ENCODE peak calls at places on chromosomes 3 and 15, in nine cellular contexts. P is neural crest cell, Y is glutamatergic neuron, M is H9, K is lower lobe of right lung, Z is endothelial cell, I is osteoblast, C is psoas muscle, N is kidney. X is an unnamed sample.

GRCh38 chr15:91915576-91915975 is 62.1 kb downstream of the SLCO3A1 start:
- DNase-seq in P (no peak), Y (no peak), M (no peak), K (no peak), Z (no peak), I (peak), C (no peak), N (no peak), X (no peak)

GRCh38 chr3:15360786-15361493 is 28.6 kb upstream of the SH3BP5 start:
- DNase-seq in P (no peak), Y (no peak), M (no peak), K (no peak), Z (no peak), I (peak), C (no peak), N (no peak), X (peak)

GRCh38 chr15:27058939-27059338 is 88.0 kb downstream of the GABRG3 start:
- DNase-seq in P (no peak), Y (no peak), M (no peak), K (no peak), Z (no peak), I (no peak), C (no peak), N (no peak), X (no peak)

GRCh38 chr15:101597360-101597928 is 54.7 kb downstream of the TM2D3 start:
- DNase-seq in P (no peak), Y (no peak), M (no peak), K (no peak), Z (no peak), I (no peak), C (no peak), N (no peak), X (peak)

GRCh38 chr15:51801391-51801835 is 28.0 kb upstream of the TMOD3 start:
- DNase-seq in P (peak), Y (peak), M (peak), K (no peak), Z (peak), I (no peak), C (peak), N (no peak), X (peak)

GRCh38 chr3:71563827-71564226 is 19.7 kb downstream of the FOXP1 start:
- DNase-seq in P (no peak), Y (no peak), M (no peak), K (no peak), Z (no peak), I (no peak), C (no peak), N (no peak), X (no peak)

GRCh38 chr3:171774516-171774915 is 35.8 kb downstream of the PLD1 start:
- DNase-seq in P (no peak), Y (no peak), M (no peak), K (no peak), Z (no peak), I (no peak), C (no peak), N (no peak), X (no peak)

GRCh38 chr3:139797724-139798343 is 120.1 kb upstream of the NMNAT3 start:
- DNase-seq in P (peak), Y (no peak), M (peak), K (no peak), Z (peak), I (no peak), C (peak), N (no peak), X (peak)

GRCh38 chr3:177037241-177037640 is 160.0 kb downstream of the TBL1XR1 start:
- DNase-seq in P (no peak), Y (no peak), M (no peak), K (no peak), Z (no peak), I (no peak), C (no peak), N (no peak), X (peak)

GRCh38 chr3:101466465-101467309 is 46.3 kb downstream of the SENP7 start:
- DNase-seq in P (peak), Y (peak), M (peak), K (peak), Z (peak), I (no peak), C (no peak), N (peak), X (no peak)

GRCh38 chr3:183381179-183381578 is 47.2 kb downstream of the MCF2L2 start:
- DNase-seq in P (no peak), Y (no peak), M (no peak), K (no peak), Z (no peak), I (no peak), C (no peak), N (no peak), X (peak)

GRCh38 chr3:138835177-138835757 is 539 bp upstream of the PIK3CB start:
- DNase-seq in P (no peak), Y (no peak), M (no peak), K (no peak), Z (no peak), I (no peak), C (no peak), N (no peak), X (no peak)

GRCh38 chr3:41346698-41347097 is 147.4 kb downstream of the CTNNB1 start:
- DNase-seq in P (no peak), Y (no peak), M (no peak), K (no peak), Z (no peak), I (no peak), C (no peak), N (no peak), X (peak)

GRCh38 chr3:128278130-128278529 is 124.8 kb downstream of the EEFSEC start:
- DNase-seq in P (no peak), Y (no peak), M (no peak), K (no peak), Z (no peak), I (no peak), C (no peak), N (no peak), X (no peak)

GRCh38 chr3:19702416-19703078 is 231.5 kb downstream of the EFHB start:
- DNase-seq in P (no peak), Y (peak), M (no peak), K (no peak), Z (peak), I (no peak), C (no peak), N (peak), X (peak)

GRCh38 chr15:88647362-88648105 is 8.7 kb downstream of the ISG20 start:
- DNase-seq in P (no peak), Y (no peak), M (peak), K (no peak), Z (no peak), I (no peak), C (no peak), N (no peak), X (no peak)

DNA sequence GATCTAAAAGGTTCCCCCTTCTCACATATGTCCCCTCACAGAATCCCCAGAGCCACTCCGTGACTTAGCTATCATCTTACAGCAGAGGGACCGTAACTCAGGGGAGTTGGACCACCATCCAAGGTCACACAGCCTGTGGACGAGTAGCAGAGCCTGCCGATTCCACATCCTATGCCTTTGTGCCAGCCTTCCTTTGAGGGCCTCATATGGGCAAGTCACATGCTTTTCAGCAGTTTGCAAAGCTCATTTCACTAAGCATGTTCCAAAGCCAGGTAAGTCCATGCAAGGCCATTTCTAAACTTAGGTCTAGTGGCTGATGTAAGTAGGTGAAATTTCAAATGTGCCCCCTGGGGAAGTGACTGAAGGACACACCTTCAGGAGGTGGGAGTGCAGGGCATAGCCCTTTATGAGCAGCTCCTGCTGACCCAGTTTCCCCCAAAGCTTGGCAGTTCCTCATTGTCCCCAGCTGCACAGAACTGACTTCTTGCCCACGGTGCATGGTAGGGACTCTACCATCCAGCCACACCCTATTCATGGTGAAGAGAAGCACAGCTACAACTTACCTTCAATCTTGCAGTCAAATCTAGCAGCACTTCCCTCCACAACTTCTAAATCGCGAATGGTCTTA is 33.3 kb upstream of the HACD2 start:
- DNase-seq in P (no peak), Y (no peak), M (no peak), K (no peak), Z (no peak), I (no peak), C (no peak), N (no peak), X (no peak)
- TF ChIP-seq CTCF in P (no peak), Y (no peak), M (no peak), K (no peak), Z (no peak), I (no peak), C (no peak), N (no peak), X (no peak)

GRCh38 chr3:192090586-192090985 is 629.6 kb downstream of the PYDC2 start:
- DNase-seq in P (no peak), Y (no peak), M (peak), K (no peak), Z (peak), I (no peak), C (no peak), N (no peak), X (no peak)
- TF ChIP-seq CTCF in P (no peak), Y (no peak), M (peak), K (no peak), Z (no peak), I (no peak), C (no peak), N (no peak), X (no peak)

GRCh38 chr3:170357176-170357919 is at the start of gene SKIL:
- DNase-seq in P (peak), Y (peak), M (peak), K (peak), Z (peak), I (peak), C (peak), N (peak), X (peak)
- TF ChIP-seq CTCF in P (peak), Y (no peak), M (no peak), K (no peak), Z (no peak), I (no peak), C (peak), N (no peak), X (no peak)

GRCh38 chr3:116337229-116337628 is 108.1 kb downstream of the LSAMP start:
- DNase-seq in P (no peak), Y (no peak), M (no peak), K (no peak), Z (no peak), I (no peak), C (no peak), N (no peak), X (no peak)

GRCh38 chr3:116331370-116331769 is 113.9 kb downstream of the LSAMP start:
- DNase-seq in P (no peak), Y (no peak), M (no peak), K (no peak), Z (no peak), I (no peak), C (no peak), N (no peak), X (no peak)
- TF ChIP-seq CTCF in P (no peak), Y (no peak), M (no peak), K (no peak), Z (no peak), I (no peak), C (no peak), N (no peak), X (no peak)

DNA sequence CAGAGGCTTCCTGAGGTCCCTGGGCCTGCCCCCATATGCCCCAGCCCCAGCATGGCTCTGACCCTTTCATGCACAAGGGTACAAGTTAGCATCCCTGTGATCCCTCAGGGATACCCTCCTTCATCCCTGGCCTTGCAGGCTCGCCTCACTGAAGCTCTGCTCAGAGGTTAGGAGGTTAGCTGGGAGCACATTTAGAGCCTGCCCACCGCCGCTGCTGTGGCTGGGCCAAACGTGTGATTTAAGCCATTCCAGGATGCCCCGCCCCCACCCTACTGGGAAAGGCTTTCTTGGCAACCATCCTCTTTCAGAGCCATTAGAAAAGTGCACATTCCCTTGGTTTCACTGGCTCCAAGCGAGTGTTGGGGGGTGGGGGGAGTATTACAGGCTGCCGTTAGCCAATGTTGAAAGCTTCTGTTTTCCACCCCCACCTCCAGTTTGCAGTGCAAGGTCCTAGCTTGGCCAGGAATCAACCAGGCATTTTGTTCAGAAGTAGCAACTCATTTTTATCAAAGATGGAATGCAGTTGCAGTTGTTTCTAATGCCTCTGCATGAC is 6.3 kb upstream of the HES1 start:
- DNase-seq in P (no peak), Y (peak), M (peak), K (no peak), Z (no peak), I (no peak), C (peak), N (peak), X (no peak)
- TF ChIP-seq CTCF in P (no peak), Y (no peak), M (no peak), K (no peak), Z (no peak), I (no peak), C (no peak), N (no peak), X (no peak)

GRCh38 chr3:66410976-66411375 is 89.8 kb downstream of the LRIG1 start:
- DNase-seq in P (no peak), Y (no peak), M (no peak), K (no peak), Z (no peak), I (no peak), C (no peak), N (no peak), X (no peak)

GRCh38 chr3:66411436-66411835 is 89.4 kb downstream of the LRIG1 start:
- DNase-seq in P (no peak), Y (no peak), M (no peak), K (no peak), Z (no peak), I (no peak), C (no peak), N (no peak), X (peak)

GRCh38 chr3:66408458-66408857 is 92.4 kb downstream of the LRIG1 start:
- DNase-seq in P (no peak), Y (no peak), M (no peak), K (no peak), Z (no peak), I (no peak), C (no peak), N (no peak), X (no peak)

GRCh38 chr3:66410371-66410770 is 90.5 kb downstream of the LRIG1 start:
- DNase-seq in P (no peak), Y (no peak), M (no peak), K (no peak), Z (no peak), I (no peak), C (no peak), N (no peak), X (no peak)

DNA sequence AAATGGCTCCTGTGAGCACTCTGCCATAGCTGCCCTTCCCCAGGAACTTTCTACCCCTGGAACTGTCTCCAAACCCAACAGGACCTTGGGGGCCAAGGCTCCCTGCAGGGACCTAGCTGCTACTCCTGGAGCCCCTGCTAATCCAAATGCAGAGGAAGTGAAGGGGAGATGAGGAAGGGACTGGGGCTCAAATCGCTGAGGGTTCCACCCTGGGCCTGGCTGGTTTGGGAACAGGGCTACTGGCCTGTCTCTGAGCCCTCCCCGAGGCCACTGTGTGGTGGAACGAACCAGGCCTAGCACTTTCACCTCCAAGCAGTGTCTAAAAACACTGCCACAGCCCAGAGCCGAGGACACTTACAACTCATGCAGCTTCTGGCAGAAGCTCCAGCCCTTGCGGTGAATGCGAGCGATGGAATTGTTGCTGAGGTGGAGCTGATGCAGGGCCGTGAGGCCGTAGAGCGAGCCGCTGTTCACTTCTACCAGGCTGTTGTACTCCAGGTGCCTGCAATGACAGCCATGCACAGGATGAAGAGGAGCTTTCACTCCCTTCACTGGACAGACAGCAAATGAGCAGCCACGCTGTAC is 91.0 kb downstream of the LRIG1 start:
- DNase-seq in P (no peak), Y (no peak), M (no peak), K (no peak), Z (no peak), I (no peak), C (no peak), N (no peak), X (no peak)
- TF ChIP-seq CTCF in P (no peak), Y (no peak), M (no peak), K (no peak), Z (no peak), I (no peak), C (no peak), N (no peak), X (no peak)

GRCh38 chr3:174355505-174355904 is 503.6 kb upstream of the NAALADL2 start:
- DNase-seq in P (no peak), Y (no peak), M (no peak), K (no peak), Z (no peak), I (no peak), C (no peak), N (no peak), X (peak)
- TF ChIP-seq CTCF in P (peak), Y (peak), M (peak), K (no peak), Z (no peak), I (peak), C (peak), N (no peak), X (peak)